ENCODE peak calls at places on chromosomes 3 and 15, in four cellular contexts. One of them, this sample, is unnamed. For H3K4me1, the result is how much of the 10 kb centered on the place peaks cover.

GRCh38 chr3:108820586-108820985 is 2.0 kb upstream of the TRAT1 start:
- DNase-seq in thoracic aorta: no peak
- DNase-seq in heart left ventricle: no peak
- DNase-seq in lower lobe of right lung: no peak
- DNase-seq in this sample: no peak

GRCh38 chr3:88131695-88132094 is 18.1 kb upstream of the C3orf38 start:
- DNase-seq in thoracic aorta: no peak
- DNase-seq in heart left ventricle: no peak
- DNase-seq in lower lobe of right lung: no peak
- DNase-seq in this sample: no peak

GRCh38 chr3:30607032-30607833 is 832 bp downstream of the TGFBR2 start:
- DNase-seq in lower lobe of right lung: peak
- DNase-seq in heart left ventricle: peak
- DNase-seq in thoracic aorta: no peak
- DNase-seq in this sample: peak

GRCh38 chr15:69626095-69627066 is 173.8 kb downstream of the RPLP1 start:
- DNase-seq in thoracic aorta: no peak
- DNase-seq in heart left ventricle: no peak
- DNase-seq in lower lobe of right lung: no peak
- DNase-seq in this sample: no peak

GRCh38 chr3:45043715-45044299 is 17.7 kb downstream of the CLEC3B start:
- DNase-seq in thoracic aorta: no peak
- DNase-seq in lower lobe of right lung: no peak
- DNase-seq in heart left ventricle: no peak
- DNase-seq in this sample: no peak

GRCh38 chr3:134667461-134667860 is 16.6 kb upstream of the KY start:
- DNase-seq in thoracic aorta: no peak
- DNase-seq in heart left ventricle: no peak
- DNase-seq in lower lobe of right lung: no peak
- DNase-seq in this sample: no peak

GRCh38 chr15:31326729-31327673 is at the start of gene KLF13:
- DNase-seq in heart left ventricle: peak
- DNase-seq in thoracic aorta: no peak
- DNase-seq in lower lobe of right lung: peak
- DNase-seq in this sample: peak

GRCh38 chr3:40583691-40584090 is 58.9 kb downstream of the ZNF621 start:
- DNase-seq in heart left ventricle: no peak
- DNase-seq in lower lobe of right lung: no peak
- DNase-seq in thoracic aorta: no peak
- DNase-seq in this sample: peak

GRCh38 chr3:64262574-64263114 is 37.4 kb upstream of the PRICKLE2 start:
- DNase-seq in heart left ventricle: no peak
- DNase-seq in lower lobe of right lung: no peak
- DNase-seq in thoracic aorta: no peak
- DNase-seq in this sample: no peak

GRCh38 chr15:95972136-95972553 is 358.4 kb upstream of the NR2F2 start:
- DNase-seq in heart left ventricle: no peak
- DNase-seq in thoracic aorta: no peak
- DNase-seq in lower lobe of right lung: no peak
- DNase-seq in this sample: no peak

GRCh38 chr3:14962762-14963161 is 15.4 kb downstream of the NR2C2 start:
- DNase-seq in heart left ventricle: no peak
- DNase-seq in lower lobe of right lung: no peak
- DNase-seq in thoracic aorta: no peak
- DNase-seq in this sample: no peak

GRCh38 chr15:35854398-35854797 is 308.4 kb upstream of the DPH6 start:
- DNase-seq in lower lobe of right lung: no peak
- DNase-seq in thoracic aorta: no peak
- DNase-seq in heart left ventricle: no peak
- DNase-seq in this sample: no peak

GRCh38 chr3:115834068-115834467 is 210.8 kb downstream of the GAP43 start:
- DNase-seq in heart left ventricle: no peak
- DNase-seq in lower lobe of right lung: no peak
- DNase-seq in thoracic aorta: no peak
- DNase-seq in this sample: no peak

GRCh38 chr3:116864627-116864927 is 155.0 kb downstream of the TUSC7 start:
- DNase-seq in thoracic aorta: no peak
- DNase-seq in heart left ventricle: no peak
- DNase-seq in lower lobe of right lung: no peak
- DNase-seq in this sample: no peak

GRCh38 chr15:101115887-101116680 is 135.8 kb downstream of the CHSY1 start:
- DNase-seq in thoracic aorta: no peak
- DNase-seq in lower lobe of right lung: peak
- DNase-seq in heart left ventricle: peak
- DNase-seq in this sample: no peak

GRCh38 chr3:25782938-25783660 is at the start of gene NGLY1:
- DNase-seq in thoracic aorta: peak
- DNase-seq in heart left ventricle: peak
- DNase-seq in lower lobe of right lung: peak
- DNase-seq in this sample: peak

GRCh38 chr15:33735637-33736247 is 232.6 kb upstream of the CHRM5 start:
- DNase-seq in thoracic aorta: no peak
- DNase-seq in lower lobe of right lung: no peak
- DNase-seq in heart left ventricle: no peak
- DNase-seq in this sample: no peak

DNA sequence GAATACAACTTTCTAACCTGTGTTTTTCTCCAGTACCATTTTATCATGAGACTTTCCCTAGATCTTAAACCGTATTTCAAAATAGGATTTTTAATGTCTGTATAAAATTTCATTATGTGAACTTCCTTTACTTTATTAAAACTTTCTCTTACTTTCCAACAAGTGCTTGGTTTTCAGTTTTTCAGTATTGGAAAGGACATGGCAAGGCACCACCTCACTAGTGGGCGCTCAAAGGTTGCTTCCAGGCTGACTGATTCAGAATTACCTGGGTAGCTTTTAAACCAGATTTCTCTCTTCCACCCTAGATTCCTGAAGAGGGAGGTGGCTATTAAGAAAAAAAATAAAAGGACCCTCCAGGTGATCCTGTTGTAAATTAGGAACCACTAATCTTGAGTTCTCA is 236.6 kb downstream of the SOX2 start:
- DNase-seq in thoracic aorta: no peak
- DNase-seq in lower lobe of right lung: no peak
- DNase-seq in heart left ventricle: no peak
- DNase-seq in this sample: no peak
- TF ChIP-seq CTCF in thoracic aorta: no peak
- TF ChIP-seq CTCF in lower lobe of right lung: no peak
- TF ChIP-seq CTCF in heart left ventricle: no peak
- TF ChIP-seq CTCF in this sample: no peak

DNA sequence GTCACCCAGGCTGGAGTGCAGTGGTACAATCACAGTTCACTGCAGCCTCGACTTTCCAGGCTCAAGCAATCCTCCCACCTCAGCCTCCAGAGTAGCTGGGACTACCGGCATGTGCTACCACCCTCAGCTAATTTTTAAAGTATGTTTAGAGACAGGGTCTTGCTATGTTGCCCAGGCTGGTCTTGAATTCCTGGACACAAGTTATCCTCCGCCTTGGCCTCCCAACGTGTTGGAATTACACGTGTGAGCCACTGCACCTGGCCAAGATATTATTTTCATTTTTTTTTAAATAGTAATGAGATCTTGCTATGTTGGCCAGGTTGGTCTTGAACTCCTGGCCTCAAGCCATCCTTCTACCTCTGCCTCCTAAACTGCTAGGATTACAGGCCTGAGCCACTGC is 4.4 kb upstream of the MPI start:
- DNase-seq in lower lobe of right lung: no peak
- DNase-seq in heart left ventricle: no peak
- DNase-seq in thoracic aorta: no peak
- DNase-seq in this sample: no peak
- H3K4me3 ChIP-seq in lower lobe of right lung: no peak
- H3K4me3 ChIP-seq in heart left ventricle: no peak
- H3K4me3 ChIP-seq in thoracic aorta: no peak
- H3K4me3 ChIP-seq in this sample: no peak

GRCh38 chr3:149584236-149584635 is 73.6 kb downstream of the WWTR1 start:
- DNase-seq in heart left ventricle: no peak
- DNase-seq in thoracic aorta: no peak
- DNase-seq in lower lobe of right lung: no peak
- DNase-seq in this sample: no peak
- H3K4me1 ChIP-seq in heart left ventricle: under half
- H3K4me1 ChIP-seq in thoracic aorta: half or more
- H3K4me1 ChIP-seq in lower lobe of right lung: half or more
- H3K4me1 ChIP-seq in this sample: under half

GRCh38 chr3:58306662-58307286 is 454 bp downstream of the HTD2 start:
- DNase-seq in lower lobe of right lung: peak
- DNase-seq in thoracic aorta: no peak
- DNase-seq in heart left ventricle: peak
- DNase-seq in this sample: peak
- TF ChIP-seq CTCF in lower lobe of right lung: no peak
- TF ChIP-seq CTCF in thoracic aorta: no peak
- TF ChIP-seq CTCF in heart left ventricle: no peak
- TF ChIP-seq CTCF in this sample: no peak

DNA sequence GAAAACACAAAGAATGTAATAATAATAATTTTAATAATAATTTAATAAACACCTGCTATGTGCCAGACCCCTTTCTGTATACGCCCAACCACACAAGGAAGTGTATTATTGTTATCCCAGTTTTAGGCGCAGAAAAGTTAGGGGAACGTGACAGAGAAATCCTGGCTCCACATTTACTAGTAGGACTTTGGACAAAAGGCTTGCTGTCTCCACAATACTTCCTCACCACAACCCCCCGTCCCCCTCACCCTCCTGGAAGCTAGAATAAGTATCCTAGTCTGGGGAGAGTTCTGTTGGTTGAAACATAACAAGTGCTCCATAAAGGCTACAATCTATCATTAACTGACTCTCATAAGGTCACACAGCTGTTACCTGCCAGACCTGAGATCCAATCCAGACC is 484 bp upstream of the IL17RD start:
- DNase-seq in lower lobe of right lung: no peak
- DNase-seq in heart left ventricle: no peak
- DNase-seq in thoracic aorta: no peak
- DNase-seq in this sample: no peak
- H3K4me3 ChIP-seq in lower lobe of right lung: peak
- H3K4me3 ChIP-seq in heart left ventricle: peak
- H3K4me3 ChIP-seq in thoracic aorta: peak
- H3K4me3 ChIP-seq in this sample: no peak

This sample was measured in pancreas.